ENCODE peak calls at places on chromosomes 11 and 22, in five cellular contexts. J, H, Z, P and V are unnamed samples.

GRCh38 chr22:49243965-49244364 is 583.7 kb downstream of the BRD1 start:
- DNase-seq in J (no peak), H (no peak), Z (no peak), P (no peak), V (no peak)

GRCh38 chr11:77091146-77091940 is 11.3 kb upstream of the OMP start:
- DNase-seq in J (peak; percentile 68), H (peak; percentile 50), Z (peak; percentile 90), P (peak; percentile 93), V (peak; percentile 93)

GRCh38 chr22:26170795-26171194 is 1.5 kb downstream of the SEZ6L start:
- DNase-seq in J (no peak), H (no peak), Z (no peak), P (peak; percentile 62), V (peak; percentile 85)

GRCh38 chr22:27597703-27598444 is 203.7 kb downstream of the MN1 start:
- DNase-seq in J (peak; percentile 22), H (no peak), Z (no peak), P (no peak), V (no peak)

GRCh38 chr11:100735949-100736675 is 49.0 kb downstream of the ARHGAP42 start:
- DNase-seq in J (no peak), H (no peak), Z (peak; percentile 43), P (no peak), V (no peak)

GRCh38 chr11:2166091-2166851 is 5.3 kb upstream of the INS start:
- DNase-seq in J (no peak), H (no peak), Z (no peak), P (no peak), V (peak; percentile 79)

GRCh38 chr11:42890773-42891172 is 421.0 kb upstream of the API5 start:
- DNase-seq in J (no peak), H (no peak), Z (no peak), P (peak; percentile 59), V (no peak)

GRCh38 chr11:115933564-115933963 is 429.3 kb upstream of the CADM1 start:
- DNase-seq in J (no peak), H (no peak), Z (no peak), P (no peak), V (no peak)

GRCh38 chr11:30581646-30582045 is 4.5 kb downstream of the MPPED2 start:
- DNase-seq in J (no peak), H (no peak), Z (no peak), P (no peak), V (no peak)

GRCh38 chr11:19076744-19077589 is 16.4 kb upstream of the MRGPRX2 start:
- DNase-seq in J (peak; percentile 31), H (peak; percentile 39), Z (peak; percentile 44), P (peak; percentile 80), V (peak; percentile 69)

GRCh38 chr11:117717485-117718314 is 79.3 kb downstream of the DSCAML1 start:
- DNase-seq in J (no peak), H (no peak), Z (peak; percentile 51), P (peak; percentile 75), V (peak; percentile 75)

GRCh38 chr11:73520358-73521061 is 77.4 kb downstream of the FAM168A start:
- DNase-seq in J (no peak), H (no peak), Z (no peak), P (peak; percentile 32), V (no peak)

GRCh38 chr11:31874631-31875191 is 63.6 kb upstream of the PAX6 start:
- DNase-seq in J (no peak), H (no peak), Z (no peak), P (no peak), V (no peak)

GRCh38 chr11:110331626-110332025 is 35.2 kb upstream of the RDX start:
- DNase-seq in J (no peak), H (no peak), Z (no peak), P (no peak), V (no peak)

GRCh38 chr22:39518124-39518786 is 2.1 kb upstream of the ATF4 start:
- DNase-seq in J (no peak), H (no peak), Z (no peak), P (no peak), V (no peak)

GRCh38 chr11:29527391-29527936 is 489.4 kb downstream of the KCNA4 start:
- DNase-seq in J (peak; percentile 15), H (no peak), Z (peak; percentile 4), P (no peak), V (peak; percentile 19)

GRCh38 chr11:105899776-105900175 is 122.3 kb downstream of the MSANTD4 start:
- DNase-seq in J (no peak), H (no peak), Z (no peak), P (no peak), V (no peak)

GRCh38 chr11:128469220-128469619 is 118.1 kb downstream of the ETS1 start:
- DNase-seq in J (no peak), H (no peak), Z (no peak), P (no peak), V (no peak)

GRCh38 chr11:59173080-59173963 is 1.4 kb downstream of the DTX4 start:
- DNase-seq in J (no peak), H (no peak), Z (no peak), P (peak; percentile 36), V (peak; percentile 81)

GRCh38 chr11:124108158-124108557 is 7.1 kb upstream of the VWA5A start:
- DNase-seq in J (peak; percentile 22), H (no peak), Z (no peak), P (no peak), V (peak; percentile 59)

GRCh38 chr22:45918455-45919370 is 58.2 kb downstream of the WNT7B start:
- DNase-seq in J (no peak), H (no peak), Z (peak; percentile 86), P (peak; percentile 54), V (no peak)

GRCh38 chr11:128453444-128454336 is 133.7 kb downstream of the ETS1 start:
- DNase-seq in J (no peak), H (peak; percentile 46), Z (no peak), P (no peak), V (no peak)

GRCh38 chr11:14094481-14095037 is 132.0 kb downstream of the SPON1 start:
- DNase-seq in J (no peak), H (no peak), Z (no peak), P (no peak), V (no peak)

GRCh38 chr11:75966546-75967287 is 151.7 kb downstream of the UVRAG start:
- DNase-seq in J (peak; percentile 21), H (peak; percentile 10), Z (peak; percentile 18), P (no peak), V (peak; percentile 11)

GRCh38 chr11:64710418-64711137 is 12.4 kb downstream of the NRXN2 start:
- DNase-seq in J (no peak), H (no peak), Z (no peak), P (no peak), V (no peak)

GRCh38 chr11:22878604-22879003 is 18.3 kb upstream of the CCDC179 start:
- DNase-seq in J (no peak), H (no peak), Z (no peak), P (no peak), V (no peak)

GRCh38 chr11:120167659-120168058 is 29.7 kb upstream of the TRIM29 start:
- DNase-seq in J (no peak), H (no peak), Z (no peak), P (no peak), V (no peak)
- TF ChIP-seq REST in J (no peak), H (no peak), Z (no peak), P (no peak), V (no peak)

DNA sequence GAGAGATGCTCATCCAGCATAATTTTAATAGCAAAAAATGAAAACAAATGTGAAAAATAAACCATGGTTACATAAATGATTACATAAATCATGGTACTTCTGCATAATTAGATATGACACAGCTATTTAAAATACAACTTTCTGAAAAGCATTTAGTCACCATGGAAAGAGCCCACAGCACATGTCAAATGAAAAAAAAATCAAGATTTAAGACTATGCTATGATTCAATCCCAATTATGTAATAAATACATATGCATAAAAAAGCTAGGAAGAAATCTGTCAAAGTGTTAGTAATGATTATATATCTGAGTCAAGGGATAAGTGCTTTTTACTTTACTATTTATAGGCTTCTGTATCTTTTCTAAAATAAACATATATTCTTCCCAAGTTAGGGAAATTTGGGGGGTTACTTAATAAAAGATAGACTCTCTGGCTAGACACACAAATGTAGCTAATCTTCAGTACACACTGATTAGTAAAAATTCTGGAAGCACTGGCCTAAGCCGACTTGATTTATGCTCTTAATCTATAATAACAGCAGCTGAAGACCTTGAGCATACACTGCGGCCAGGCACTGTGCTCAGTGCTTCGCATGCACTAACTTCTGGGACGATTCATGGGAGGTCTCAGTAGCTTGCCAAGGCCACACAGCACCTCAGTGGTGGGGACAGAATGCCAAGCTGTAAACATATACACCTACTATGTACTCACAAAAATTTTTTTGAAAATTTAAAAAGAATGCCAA is 19.6 kb downstream of the SERPIND1 start:
- DNase-seq in J (no peak), H (no peak), Z (no peak), P (no peak), V (no peak)
- H3K4me1 ChIP-seq in J (no peaks in the 10 kb centered on the region), H (no peaks in the 10 kb centered on the region), Z (peaks cover 5% of the 10 kb centered on the region), P (peaks cover 5% of the 10 kb centered on the region), V (no peaks in the 10 kb centered on the region)

GRCh38 chr11:68467446-68467845 is 6.9 kb downstream of the PPP6R3 start:
- DNase-seq in J (no peak), H (no peak), Z (no peak), P (no peak), V (no peak)

GRCh38 chr11:68468217-68468828 is 7.8 kb downstream of the PPP6R3 start:
- DNase-seq in J (no peak), H (no peak), Z (no peak), P (no peak), V (no peak)

GRCh38 chr11:68470304-68470811 is 9.8 kb downstream of the PPP6R3 start:
- DNase-seq in J (no peak), H (no peak), Z (no peak), P (peak; percentile 75), V (no peak)

GRCh38 chr11:68469642-68470041 is 9.1 kb downstream of the PPP6R3 start:
- DNase-seq in J (no peak), H (no peak), Z (no peak), P (no peak), V (no peak)

GRCh38 chr11:68469122-68469521 is 8.6 kb downstream of the PPP6R3 start:
- DNase-seq in J (no peak), H (no peak), Z (no peak), P (no peak), V (no peak)
- TF ChIP-seq REST in J (no peak), H (no peak), Z (no peak), P (no peak), V (no peak)

DNA sequence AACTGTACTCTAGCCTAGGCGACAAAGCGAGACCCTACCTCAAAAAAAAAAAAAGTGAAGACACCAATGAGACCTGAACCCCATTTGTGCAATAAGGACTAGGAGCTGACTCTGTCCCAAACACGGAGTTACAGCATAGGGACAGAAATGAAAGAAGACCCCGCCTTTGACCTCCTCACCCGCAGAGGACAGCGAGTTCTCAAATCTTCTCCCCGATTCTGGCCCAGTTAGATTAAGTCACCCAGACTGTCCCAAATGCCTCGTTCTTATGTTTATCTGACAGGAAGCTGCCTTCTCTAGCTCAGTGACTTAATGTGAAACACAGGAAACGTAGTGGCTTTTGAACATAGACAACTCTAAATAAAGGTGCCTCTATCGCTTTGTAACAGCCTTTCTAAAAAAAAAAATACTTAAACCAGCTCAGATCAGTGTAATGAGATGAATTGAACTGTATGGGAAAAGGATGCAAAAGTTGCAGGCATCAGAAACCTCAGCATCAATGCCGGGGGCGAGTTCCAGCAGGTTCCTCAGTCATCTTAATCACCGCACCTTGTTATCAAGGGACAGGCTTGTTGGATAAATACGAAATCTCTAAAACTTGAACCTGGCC is 10.6 kb downstream of the MYH9 start:
- DNase-seq in J (no peak), H (no peak), Z (no peak), P (no peak), V (no peak)
- H3K4me1 ChIP-seq in J (peaks cover 61% of the 10 kb centered on the region), H (peaks cover 81% of the 10 kb centered on the region), Z (peaks cover 68% of the 10 kb centered on the region), P (no peaks in the 10 kb centered on the region), V (peaks cover 58% of the 10 kb centered on the region)